ENCODE peak calls at places on chromosomes 5 and 9, in six cellular contexts. H is HL-60, Q is prostate gland, R is endothelial cell of umbilical vein, G is transverse colon, J is sigmoid colon. F is an unnamed sample.

GRCh38 chr9:130129425-130130061 is 42.7 kb upstream of the NCS1 start:
- DNase-seq in R (no peak), G (no peak), J (no peak), Q (no peak), H (no peak), F (no peak)

GRCh38 chr9:97811534-97812246 is 41.3 kb upstream of the FOXE1 start:
- DNase-seq in G (no peak), H (no peak), R (peak), J (no peak), Q (no peak), F (no peak)

GRCh38 chr5:61620660-61621650 is 288.9 kb downstream of the ZSWIM6 start:
- DNase-seq in R (no peak), Q (peak), G (no peak), H (no peak), J (peak), F (no peak)

GRCh38 chr5:93790401-93790800 is 49.0 kb upstream of the POU5F2 start:
- DNase-seq in R (no peak), J (no peak), Q (no peak), H (no peak), G (no peak), F (no peak)

GRCh38 chr9:37919166-37919955 is 15.4 kb upstream of the SLC25A51 start:
- DNase-seq in Q (no peak), H (no peak), R (no peak), J (peak), G (no peak), F (peak)

GRCh38 chr5:77418601-77419591 is 73.2 kb downstream of the WDR41 start:
- DNase-seq in R (peak), Q (peak), H (no peak), J (no peak), G (no peak), F (no peak)

GRCh38 chr9:99105152-99106043 is 485 bp downstream of the TGFBR1 start:
- DNase-seq in J (peak), R (peak), Q (peak), G (peak), H (no peak), F (peak)

GRCh38 chr9:15018238-15018637 is 108.0 kb upstream of the FREM1 start:
- DNase-seq in J (no peak), R (no peak), Q (no peak), G (no peak), H (no peak), F (no peak)

GRCh38 chr9:117491491-117491890 is 76.6 kb upstream of the ASTN2 start:
- DNase-seq in J (no peak), G (peak), Q (peak), H (no peak), R (no peak), F (no peak)

GRCh38 chr5:124651663-124652513 is 94.6 kb downstream of the ZNF608 start:
- DNase-seq in Q (peak), J (peak), R (peak), H (no peak), G (peak), F (peak)

GRCh38 chr5:151881626-151882225 is 42.9 kb downstream of the GLRA1 start:
- DNase-seq in H (no peak), Q (no peak), G (no peak), R (no peak), J (no peak), F (no peak)

GRCh38 chr5:2659071-2659470 is 92.4 kb downstream of the IRX2 start:
- DNase-seq in R (no peak), Q (no peak), J (no peak), G (no peak), H (no peak), F (no peak)

GRCh38 chr9:34332370-34332964 is 3.1 kb downstream of the NUDT2 start:
- DNase-seq in J (no peak), G (no peak), Q (no peak), H (no peak), R (peak), F (no peak)

GRCh38 chr5:25441810-25442209 is 797.0 kb upstream of the CDH10 start:
- DNase-seq in Q (no peak), J (no peak), R (no peak), G (no peak), H (no peak), F (no peak)

GRCh38 chr5:25444697-25445096 is 799.9 kb upstream of the CDH10 start:
- DNase-seq in G (no peak), R (no peak), H (no peak), Q (no peak), J (no peak), F (no peak)

GRCh38 chr5:25435882-25436281 is 791.1 kb upstream of the CDH10 start:
- DNase-seq in R (no peak), H (no peak), G (no peak), Q (no peak), J (no peak), F (no peak)

GRCh38 chr5:25436452-25436851 is 791.7 kb upstream of the CDH10 start:
- DNase-seq in R (no peak), G (no peak), H (no peak), J (no peak), Q (no peak), F (no peak)

GRCh38 chr5:25439025-25439424 is 794.2 kb upstream of the CDH10 start:
- DNase-seq in G (no peak), Q (no peak), R (no peak), J (no peak), H (no peak), F (no peak)
- TF ChIP-seq POLR2AphosphoS5 in G (no peak), Q (no peak), R (no peak), J (no peak), H (no peak), F (no peak)

DNA sequence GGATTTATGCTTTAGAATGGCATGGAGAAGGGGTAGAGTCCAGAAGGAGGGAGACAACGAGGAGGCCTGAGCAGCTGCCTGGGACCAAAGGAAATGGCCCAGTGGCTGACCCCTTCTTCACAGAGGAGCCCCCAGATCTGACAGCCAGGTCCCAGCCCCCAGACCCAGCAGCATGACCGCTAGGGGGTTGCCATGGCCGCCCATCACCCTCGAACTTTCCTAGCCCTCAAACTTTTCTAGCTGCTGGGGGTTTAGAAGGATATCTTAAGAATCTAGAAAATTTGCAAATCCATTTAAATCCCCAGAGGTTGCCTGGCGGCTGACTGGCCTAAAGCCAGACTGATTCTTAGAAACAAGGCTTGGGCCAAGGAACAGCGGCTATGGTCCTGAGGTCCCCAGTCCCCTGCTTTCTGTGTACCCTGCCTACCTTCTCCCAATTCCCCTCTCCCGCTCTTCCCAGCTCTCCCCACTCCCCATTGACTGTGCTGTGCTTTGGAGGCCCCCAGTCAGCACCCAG is 969 bp downstream of the PDGFRB start:
- DNase-seq in G (no peak), H (no peak), R (no peak), Q (no peak), J (no peak), F (no peak)
- H3K4me3 ChIP-seq in G (peak), H (no peak), R (no peak), Q (peak), J (peak), F (peak)

GRCh38 chr5:135085936-135086235 is 51.9 kb upstream of the PITX1 start:
- DNase-seq in Q (no peak), R (no peak), J (peak), G (no peak), H (no peak), F (peak)

GRCh38 chr5:135087950-135088349 is 53.9 kb upstream of the PITX1 start:
- DNase-seq in G (no peak), H (no peak), Q (no peak), R (no peak), J (no peak), F (peak)

GRCh38 chr5:135086326-135086725 is 52.3 kb upstream of the PITX1 start:
- DNase-seq in Q (no peak), R (no peak), G (no peak), J (peak), H (no peak), F (peak)

GRCh38 chr5:135081240-135081639 is 47.2 kb upstream of the PITX1 start:
- DNase-seq in Q (no peak), R (no peak), G (no peak), H (no peak), J (no peak), F (no peak)

GRCh38 chr5:135085133-135085935 is 51.3 kb upstream of the PITX1 start:
- DNase-seq in G (no peak), R (no peak), H (no peak), J (peak), Q (no peak), F (peak)
- H3K27ac ChIP-seq in G (no peak), R (no peak), H (no peak), J (no peak), Q (no peak), F (no peak)

GRCh38 chr5:72818866-72819534 is 2.5 kb downstream of the TNPO1 start:
- DNase-seq in G (peak), J (peak), R (peak), Q (peak), H (no peak), F (peak)

GRCh38 chr5:72815580-72816296 is 723 bp upstream of the TNPO1 start:
- DNase-seq in Q (no peak), H (no peak), J (no peak), R (no peak), G (no peak), F (no peak)

GRCh38 chr5:72817639-72818266 is 1.3 kb downstream of the TNPO1 start:
- DNase-seq in H (no peak), Q (no peak), G (no peak), R (peak), J (no peak), F (no peak)

GRCh38 chr5:72816297-72817075 is at the start of gene TNPO1:
- DNase-seq in J (peak), H (peak), R (peak), Q (peak), G (peak), F (peak)

DNA sequence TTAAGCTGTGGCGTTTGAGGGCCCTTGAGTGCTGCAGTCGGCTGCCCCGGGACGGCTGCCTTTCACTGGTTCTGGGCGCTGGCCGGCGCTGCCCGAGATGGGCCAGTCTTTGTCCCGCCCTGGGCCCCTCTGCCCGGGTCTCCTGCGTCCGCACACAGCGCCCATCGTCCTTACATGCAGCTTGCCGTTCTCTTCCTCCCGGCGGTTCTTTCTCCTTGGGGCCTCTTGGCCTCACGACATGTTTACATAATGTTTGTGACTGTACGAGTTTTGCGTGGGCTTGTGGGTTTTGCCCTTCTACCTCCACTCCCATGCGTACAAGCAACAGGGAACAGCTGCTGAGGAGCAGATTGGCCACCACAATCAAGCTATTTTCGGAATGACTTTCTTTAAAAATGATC is 615 bp downstream of the TNPO1 start:
- DNase-seq in Q (peak), R (peak), J (peak), G (peak), H (no peak), F (no peak)
- TF ChIP-seq POLR2AphosphoS5 in Q (no peak), R (no peak), J (no peak), G (no peak), H (no peak), F (peak)

GRCh38 chr5:101370240-101370639 is 467.2 kb upstream of the ST8SIA4 start:
- DNase-seq in J (no peak), Q (no peak), H (no peak), G (no peak), R (no peak), F (no peak)
- H3K4me3 ChIP-seq in J (no peak), Q (no peak), H (no peak), G (no peak), R (no peak), F (no peak)

DNA sequence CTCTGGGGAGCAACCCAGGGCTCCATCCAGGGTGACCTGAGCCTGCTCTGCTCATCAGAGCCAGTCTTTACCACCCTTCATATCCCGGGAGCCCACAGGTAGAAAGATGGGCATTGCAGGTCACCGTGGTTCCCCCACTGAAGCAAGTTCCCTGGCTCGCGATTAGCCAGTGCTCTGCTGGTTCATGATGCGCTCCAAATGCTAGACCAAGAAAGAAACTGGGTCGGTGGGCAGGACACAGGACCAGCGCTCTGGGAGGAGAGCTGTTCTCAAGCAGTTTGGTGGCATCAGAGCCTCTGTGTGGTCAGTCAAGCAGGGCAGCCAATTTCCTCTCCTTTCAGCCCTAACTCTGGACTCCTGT is 156.5 kb downstream of the RGS3 start:
- DNase-seq in R (no peak), G (no peak), H (no peak), J (no peak), Q (no peak), F (peak)
- H3K27ac ChIP-seq in R (peak), G (peak), H (no peak), J (peak), Q (peak), F (peak)

DNA sequence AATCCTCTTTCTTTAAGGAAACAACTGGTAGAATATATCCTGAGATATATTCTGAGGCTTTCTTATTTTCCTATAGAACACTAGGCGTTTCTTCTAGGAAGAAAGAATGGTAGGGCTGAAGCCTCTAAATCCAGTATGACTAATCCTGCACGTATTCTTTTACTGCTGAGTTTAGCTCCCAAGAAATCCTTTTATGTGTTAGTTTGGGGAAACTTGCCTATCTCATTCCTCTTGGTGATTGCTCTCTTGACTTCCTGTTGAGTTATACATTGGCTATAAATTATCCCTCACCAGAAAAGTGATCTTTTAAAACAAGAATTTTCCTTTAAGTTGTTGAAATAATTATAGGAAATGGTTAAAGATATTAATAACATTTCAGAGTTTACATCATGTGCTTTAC is 422.9 kb downstream of the TMEM161B start:
- DNase-seq in Q (no peak), G (no peak), J (no peak), H (no peak), R (no peak), F (no peak)
- TF ChIP-seq POLR2AphosphoS5 in Q (no peak), G (no peak), J (no peak), H (no peak), R (no peak), F (no peak)

GRCh38 chr5:14439087-14439841 is 142.3 kb upstream of the OTULINL start:
- DNase-seq in Q (no peak), G (no peak), R (peak), J (no peak), H (no peak), F (no peak)

GRCh38 chr5:14438195-14438606 is 143.4 kb upstream of the OTULINL start:
- DNase-seq in G (no peak), H (no peak), J (no peak), Q (no peak), R (no peak), F (no peak)

GRCh38 chr5:14440598-14441401 is 140.8 kb upstream of the OTULINL start:
- DNase-seq in J (peak), R (peak), G (peak), H (no peak), Q (no peak), F (no peak)

GRCh38 chr5:14436801-14437542 is 144.6 kb upstream of the OTULINL start:
- DNase-seq in G (no peak), Q (no peak), J (no peak), H (no peak), R (no peak), F (no peak)

GRCh38 chr5:14440223-14440597 is 141.4 kb upstream of the OTULINL start:
- DNase-seq in Q (no peak), R (no peak), H (no peak), G (no peak), J (no peak), F (no peak)
- H3K4me3 ChIP-seq in Q (no peak), R (no peak), H (no peak), G (no peak), J (peak), F (peak)

GRCh38 chr9:105694320-105694847 is at the start of gene TMEM38B:
- DNase-seq in R (peak), J (peak), G (peak), Q (peak), H (peak), F (peak)
- H3K27ac ChIP-seq in R (no peak), J (peak), G (peak), Q (peak), H (peak), F (peak)